ENCODE peak calls at places on chromosomes 11 and 22, in six cellular contexts. One of them, this sample, is unnamed.

GRCh38 chr11:80084614-80085013 is 643.8 kb upstream of the TENM4 start:
- DNase-seq in stimulated activated CD8-positive, alpha-beta memory T cell treated with anti-CD3 and anti-CD28 coated beads, Interleukin-2, amount 100 ng/mL, for 48 hours: no peak
- DNase-seq in COR-L47: no peak
- DNase-seq in foreskin fibroblast: no peak
- DNase-seq in NCI-H774: peak; percentile 33
- DNase-seq in GM12891: no peak
- DNase-seq in this sample: no peak

GRCh38 chr22:23399367-23400285 is 180.5 kb downstream of the IGLL1 start:
- DNase-seq in stimulated activated CD8-positive, alpha-beta memory T cell treated with anti-CD3 and anti-CD28 coated beads, Interleukin-2, amount 100 ng/mL, for 48 hours: no peak
- DNase-seq in COR-L47: no peak
- DNase-seq in foreskin fibroblast: no peak
- DNase-seq in NCI-H774: no peak
- DNase-seq in GM12891: no peak
- DNase-seq in this sample: no peak

GRCh38 chr11:128251140-128251539 is 336.2 kb downstream of the ETS1 start:
- DNase-seq in stimulated activated CD8-positive, alpha-beta memory T cell treated with anti-CD3 and anti-CD28 coated beads, Interleukin-2, amount 100 ng/mL, for 48 hours: no peak
- DNase-seq in COR-L47: no peak
- DNase-seq in foreskin fibroblast: peak; percentile 60
- DNase-seq in NCI-H774: no peak
- DNase-seq in GM12891: no peak
- DNase-seq in this sample: no peak

GRCh38 chr11:45798793-45799441 is 6.0 kb upstream of the SLC35C1 start:
- DNase-seq in stimulated activated CD8-positive, alpha-beta memory T cell treated with anti-CD3 and anti-CD28 coated beads, Interleukin-2, amount 100 ng/mL, for 48 hours: no peak
- DNase-seq in COR-L47: no peak
- DNase-seq in foreskin fibroblast: no peak
- DNase-seq in NCI-H774: no peak
- DNase-seq in GM12891: no peak
- DNase-seq in this sample: no peak

GRCh38 chr11:29985248-29985647 is 31.6 kb downstream of the KCNA4 start:
- DNase-seq in stimulated activated CD8-positive, alpha-beta memory T cell treated with anti-CD3 and anti-CD28 coated beads, Interleukin-2, amount 100 ng/mL, for 48 hours: no peak
- DNase-seq in COR-L47: no peak
- DNase-seq in foreskin fibroblast: no peak
- DNase-seq in NCI-H774: no peak
- DNase-seq in GM12891: no peak
- DNase-seq in this sample: no peak

GRCh38 chr11:126890561-126890960 is 110.0 kb downstream of the KIRREL3 start:
- DNase-seq in stimulated activated CD8-positive, alpha-beta memory T cell treated with anti-CD3 and anti-CD28 coated beads, Interleukin-2, amount 100 ng/mL, for 48 hours: no peak
- DNase-seq in COR-L47: no peak
- DNase-seq in foreskin fibroblast: no peak
- DNase-seq in NCI-H774: no peak
- DNase-seq in GM12891: no peak
- DNase-seq in this sample: no peak

GRCh38 chr22:46336119-46337078 is 885 bp downstream of the TRMU start:
- DNase-seq in stimulated activated CD8-positive, alpha-beta memory T cell treated with anti-CD3 and anti-CD28 coated beads, Interleukin-2, amount 100 ng/mL, for 48 hours: no peak
- DNase-seq in COR-L47: peak; percentile 11
- DNase-seq in foreskin fibroblast: peak; percentile 43
- DNase-seq in NCI-H774: no peak
- DNase-seq in GM12891: no peak
- DNase-seq in this sample: no peak

GRCh38 chr11:47426062-47426956 is at the start of gene PSMC3:
- DNase-seq in stimulated activated CD8-positive, alpha-beta memory T cell treated with anti-CD3 and anti-CD28 coated beads, Interleukin-2, amount 100 ng/mL, for 48 hours: peak; percentile 100
- DNase-seq in COR-L47: peak; percentile 98
- DNase-seq in foreskin fibroblast: peak; percentile 99
- DNase-seq in NCI-H774: peak; percentile 96
- DNase-seq in GM12891: peak; percentile 92
- DNase-seq in this sample: peak; percentile 96

GRCh38 chr11:123194308-123195181 is 503 bp downstream of the CLMP start:
- DNase-seq in stimulated activated CD8-positive, alpha-beta memory T cell treated with anti-CD3 and anti-CD28 coated beads, Interleukin-2, amount 100 ng/mL, for 48 hours: no peak
- DNase-seq in COR-L47: peak; percentile 48
- DNase-seq in foreskin fibroblast: peak; percentile 84
- DNase-seq in NCI-H774: no peak
- DNase-seq in GM12891: no peak
- DNase-seq in this sample: no peak

GRCh38 chr22:22410121-22410520 is 98.4 kb downstream of the ZNF280B start:
- DNase-seq in stimulated activated CD8-positive, alpha-beta memory T cell treated with anti-CD3 and anti-CD28 coated beads, Interleukin-2, amount 100 ng/mL, for 48 hours: no peak
- DNase-seq in COR-L47: no peak
- DNase-seq in foreskin fibroblast: no peak
- DNase-seq in NCI-H774: no peak
- DNase-seq in GM12891: no peak
- DNase-seq in this sample: no peak

GRCh38 chr11:35994421-35994820 is 50.6 kb downstream of the LDLRAD3 start:
- DNase-seq in stimulated activated CD8-positive, alpha-beta memory T cell treated with anti-CD3 and anti-CD28 coated beads, Interleukin-2, amount 100 ng/mL, for 48 hours: no peak
- DNase-seq in COR-L47: no peak
- DNase-seq in foreskin fibroblast: no peak
- DNase-seq in NCI-H774: no peak
- DNase-seq in GM12891: no peak
- DNase-seq in this sample: no peak

GRCh38 chr22:50506611-50507420 is 686 bp downstream of the LMF2 start:
- DNase-seq in stimulated activated CD8-positive, alpha-beta memory T cell treated with anti-CD3 and anti-CD28 coated beads, Interleukin-2, amount 100 ng/mL, for 48 hours: no peak
- DNase-seq in COR-L47: peak; percentile 98
- DNase-seq in foreskin fibroblast: peak; percentile 16
- DNase-seq in NCI-H774: no peak
- DNase-seq in GM12891: no peak
- DNase-seq in this sample: no peak

GRCh38 chr11:27234043-27234668 is 128.9 kb downstream of the CCDC34 start:
- DNase-seq in stimulated activated CD8-positive, alpha-beta memory T cell treated with anti-CD3 and anti-CD28 coated beads, Interleukin-2, amount 100 ng/mL, for 48 hours: no peak
- DNase-seq in COR-L47: no peak
- DNase-seq in foreskin fibroblast: peak; percentile 92
- DNase-seq in NCI-H774: no peak
- DNase-seq in GM12891: peak; percentile 33
- DNase-seq in this sample: no peak

GRCh38 chr11:123218451-123218850 is 23.4 kb upstream of the CLMP start:
- DNase-seq in stimulated activated CD8-positive, alpha-beta memory T cell treated with anti-CD3 and anti-CD28 coated beads, Interleukin-2, amount 100 ng/mL, for 48 hours: no peak
- DNase-seq in COR-L47: no peak
- DNase-seq in foreskin fibroblast: no peak
- DNase-seq in NCI-H774: no peak
- DNase-seq in GM12891: no peak
- DNase-seq in this sample: no peak

GRCh38 chr11:129023968-129024676 is 81.5 kb upstream of the TP53AIP1 start:
- DNase-seq in stimulated activated CD8-positive, alpha-beta memory T cell treated with anti-CD3 and anti-CD28 coated beads, Interleukin-2, amount 100 ng/mL, for 48 hours: no peak
- DNase-seq in COR-L47: no peak
- DNase-seq in foreskin fibroblast: peak; percentile 7
- DNase-seq in NCI-H774: peak; percentile 9
- DNase-seq in GM12891: no peak
- DNase-seq in this sample: no peak

GRCh38 chr11:101082813-101083212 is 46.8 kb downstream of the PGR start:
- DNase-seq in stimulated activated CD8-positive, alpha-beta memory T cell treated with anti-CD3 and anti-CD28 coated beads, Interleukin-2, amount 100 ng/mL, for 48 hours: no peak
- DNase-seq in COR-L47: no peak
- DNase-seq in foreskin fibroblast: no peak
- DNase-seq in NCI-H774: no peak
- DNase-seq in GM12891: no peak
- DNase-seq in this sample: no peak

GRCh38 chr11:9852465-9852864 is 188.6 kb downstream of the SWAP70 start:
- DNase-seq in stimulated activated CD8-positive, alpha-beta memory T cell treated with anti-CD3 and anti-CD28 coated beads, Interleukin-2, amount 100 ng/mL, for 48 hours: no peak
- DNase-seq in COR-L47: no peak
- DNase-seq in foreskin fibroblast: no peak
- DNase-seq in NCI-H774: no peak
- DNase-seq in GM12891: no peak
- DNase-seq in this sample: no peak

GRCh38 chr11:36057372-36058045 is 113.6 kb downstream of the LDLRAD3 start:
- DNase-seq in stimulated activated CD8-positive, alpha-beta memory T cell treated with anti-CD3 and anti-CD28 coated beads, Interleukin-2, amount 100 ng/mL, for 48 hours: no peak
- DNase-seq in COR-L47: no peak
- DNase-seq in foreskin fibroblast: no peak
- DNase-seq in NCI-H774: no peak
- DNase-seq in GM12891: no peak
- DNase-seq in this sample: no peak

GRCh38 chr11:72812968-72813739 is 1.1 kb upstream of the ATG16L2 start:
- DNase-seq in stimulated activated CD8-positive, alpha-beta memory T cell treated with anti-CD3 and anti-CD28 coated beads, Interleukin-2, amount 100 ng/mL, for 48 hours: peak; percentile 65
- DNase-seq in COR-L47: peak; percentile 59
- DNase-seq in foreskin fibroblast: peak; percentile 81
- DNase-seq in NCI-H774: peak; percentile 50
- DNase-seq in GM12891: no peak
- DNase-seq in this sample: peak; percentile 79

GRCh38 chr22:19565921-19566598 is 41.9 kb upstream of the CLDN5 start:
- DNase-seq in stimulated activated CD8-positive, alpha-beta memory T cell treated with anti-CD3 and anti-CD28 coated beads, Interleukin-2, amount 100 ng/mL, for 48 hours: no peak
- DNase-seq in COR-L47: no peak
- DNase-seq in foreskin fibroblast: peak; percentile 18
- DNase-seq in NCI-H774: no peak
- DNase-seq in GM12891: no peak
- DNase-seq in this sample: no peak

GRCh38 chr11:130473056-130473794 is 24.8 kb downstream of the ADAMTS15 start:
- DNase-seq in stimulated activated CD8-positive, alpha-beta memory T cell treated with anti-CD3 and anti-CD28 coated beads, Interleukin-2, amount 100 ng/mL, for 48 hours: no peak
- DNase-seq in COR-L47: no peak
- DNase-seq in foreskin fibroblast: no peak
- DNase-seq in NCI-H774: no peak
- DNase-seq in GM12891: no peak
- DNase-seq in this sample: no peak

GRCh38 chr11:9893474-9893873 is 229.6 kb downstream of the SWAP70 start:
- DNase-seq in stimulated activated CD8-positive, alpha-beta memory T cell treated with anti-CD3 and anti-CD28 coated beads, Interleukin-2, amount 100 ng/mL, for 48 hours: no peak
- DNase-seq in COR-L47: no peak
- DNase-seq in foreskin fibroblast: no peak
- DNase-seq in NCI-H774: no peak
- DNase-seq in GM12891: no peak
- DNase-seq in this sample: no peak

GRCh38 chr11:84899134-84899533 is 728.0 kb downstream of the DLG2 start:
- DNase-seq in stimulated activated CD8-positive, alpha-beta memory T cell treated with anti-CD3 and anti-CD28 coated beads, Interleukin-2, amount 100 ng/mL, for 48 hours: no peak
- DNase-seq in COR-L47: no peak
- DNase-seq in foreskin fibroblast: peak; percentile 7
- DNase-seq in NCI-H774: no peak
- DNase-seq in GM12891: no peak
- DNase-seq in this sample: no peak

GRCh38 chr22:45311033-45311531 is 1.3 kb downstream of the FAM118A start:
- DNase-seq in stimulated activated CD8-positive, alpha-beta memory T cell treated with anti-CD3 and anti-CD28 coated beads, Interleukin-2, amount 100 ng/mL, for 48 hours: no peak
- DNase-seq in COR-L47: no peak
- DNase-seq in foreskin fibroblast: no peak
- DNase-seq in NCI-H774: no peak
- DNase-seq in GM12891: no peak
- DNase-seq in this sample: no peak

This sample was measured in GM13977.